ENCODE peak calls at places on chromosome 5, in seven cellular contexts. G, S, X, H, B, I and M are unnamed samples.

GRCh38 chr5:1641041-1641440 is 117.3 kb upstream of the LPCAT1 start:
- DNase-seq in G (no peak), S (no peak), X (no peak), H (no peak), B (no peak), I (no peak), M (no peak)

GRCh38 chr5:172443441-172444109 is 10.8 kb downstream of the SH3PXD2B start:
- DNase-seq in G (peak), S (peak), X (no peak), H (peak), B (no peak), I (no peak), M (peak)

GRCh38 chr5:10306806-10307205 is 896 bp downstream of the CMBL start:
- DNase-seq in G (no peak), S (no peak), X (no peak), H (no peak), B (no peak), I (peak), M (peak)

GRCh38 chr5:151038292-151038745 is 17.9 kb downstream of the GPX3 start:
- DNase-seq in G (no peak), S (no peak), X (no peak), H (no peak), B (no peak), I (no peak), M (no peak)

GRCh38 chr5:16784843-16785791 is 151.0 kb downstream of the MYO10 start:
- DNase-seq in G (peak), S (no peak), X (no peak), H (no peak), B (no peak), I (no peak), M (no peak)

GRCh38 chr5:15510816-15511215 is 10.8 kb downstream of the FBXL7 start:
- DNase-seq in G (no peak), S (no peak), X (no peak), H (no peak), B (no peak), I (no peak), M (no peak)

GRCh38 chr5:134125195-134126015 is 10.9 kb downstream of the TCF7 start:
- DNase-seq in G (peak), S (no peak), X (no peak), H (peak), B (no peak), I (no peak), M (no peak)

GRCh38 chr5:124040799-124041198 is 528.8 kb downstream of the CSNK1G3 start:
- DNase-seq in G (peak), S (no peak), X (no peak), H (no peak), B (no peak), I (no peak), M (no peak)

GRCh38 chr5:174192103-174192655 is 146.7 kb downstream of the NSG2 start:
- DNase-seq in G (no peak), S (peak), X (no peak), H (no peak), B (no peak), I (no peak), M (no peak)